ENCODE peak calls at places on chromosome 6, in four cellular contexts. Q is Kasumi-1, D is DMS 273 treated with DMSO at 0.1 percent for 48 hours, J is amniotic stem cell. E is an unnamed sample.

GRCh38 chr6:41271901-41272395 is 14.5 kb downstream of the TREM1 start:
- DNase-seq in Q (peak; percentile 98), J (no peak), D (no peak), E (no peak)

GRCh38 chr6:10332121-10332520 is 82.8 kb downstream of the TFAP2A start:
- DNase-seq in J (no peak), Q (no peak), D (no peak), E (no peak)

GRCh38 chr6:170522565-170523183 is 30.4 kb downstream of the PSMB1 start:
- DNase-seq in D (no peak), Q (peak; percentile 37), J (no peak), E (no peak)

GRCh38 chr6:743320-744096 is 50.6 kb upstream of the EXOC2 start:
- DNase-seq in D (no peak), J (no peak), Q (no peak), E (no peak)

GRCh38 chr6:111342913-111343312 is 140.1 kb downstream of the REV3L start:
- DNase-seq in J (no peak), D (no peak), Q (no peak), E (no peak)

GRCh38 chr6:42402184-42402583 is 49.5 kb downstream of the TRERF1 start:
- DNase-seq in Q (no peak), D (no peak), J (peak; percentile 41), E (no peak)

GRCh38 chr6:53041356-53041755 is 23.8 kb upstream of the FBXO9 start:
- DNase-seq in Q (no peak), D (no peak), J (no peak), E (no peak)

GRCh38 chr6:168110437-168110836 is 31.4 kb upstream of the FRMD1 start:
- DNase-seq in D (no peak), J (no peak), Q (no peak), E (no peak)

GRCh38 chr6:23523771-23524170 is 602.2 kb upstream of the NRSN1 start:
- DNase-seq in D (peak; percentile 40), J (no peak), Q (no peak), E (no peak)

GRCh38 chr6:16471222-16471784 is 232.9 kb downstream of the GMPR start:
- DNase-seq in D (peak; percentile 76), J (no peak), Q (no peak), E (no peak)

GRCh38 chr6:18153311-18153703 is 1.6 kb downstream of the TPMT start:
- DNase-seq in J (no peak), Q (no peak), D (no peak), E (no peak)

GRCh38 chr6:38212579-38212978 is 393.1 kb downstream of the ZFAND3 start:
- DNase-seq in J (no peak), D (no peak), Q (no peak), E (no peak)

GRCh38 chr6:139510040-139510815 is 135.8 kb upstream of the CITED2 start:
- DNase-seq in Q (no peak), J (no peak), D (no peak), E (no peak)

GRCh38 chr6:37061157-37061804 is 55.8 kb downstream of the FGD2 start:
- DNase-seq in Q (no peak), J (no peak), D (no peak), E (no peak)

GRCh38 chr6:106700581-106700980 is 71.2 kb downstream of the QRSL1 start:
- DNase-seq in J (no peak), D (no peak), Q (no peak), E (no peak)

GRCh38 chr6:108831104-108831503 is 17.1 kb upstream of the ARMC2 start:
- DNase-seq in D (no peak), J (no peak), Q (no peak), E (peak; percentile 15)

GRCh38 chr6:67748521-67748920 is 886.6 kb upstream of the ADGRB3 start:
- DNase-seq in Q (no peak), D (no peak), J (no peak), E (no peak)

GRCh38 chr6:14728396-14729024 is 517.4 kb upstream of the JARID2 start:
- DNase-seq in D (no peak), Q (peak; percentile 17), J (no peak), E (no peak)

GRCh38 chr6:167285077-167285770 is 5.9 kb upstream of the UNC93A start:
- DNase-seq in J (no peak), Q (no peak), D (no peak), E (no peak)

GRCh38 chr6:106199331-106199730 is 113.2 kb downstream of the PRDM1 start:
- DNase-seq in Q (no peak), D (no peak), J (no peak), E (no peak)

GRCh38 chr6:57069228-57069627 is 20.8 kb upstream of the ZNF451 start:
- DNase-seq in J (no peak), D (no peak), Q (no peak), E (no peak)

GRCh38 chr6:31462964-31463940 is 34.7 kb upstream of the MICB start:
- DNase-seq in J (peak; percentile 53), Q (no peak), D (peak; percentile 83), E (no peak)

GRCh38 chr6:147506704-147507114 is 1.8 kb upstream of the SAMD5 start:
- DNase-seq in D (peak; percentile 11), J (no peak), Q (peak; percentile 49), E (no peak)

GRCh38 chr6:140437619-140438345 is 1063.3 kb upstream of the CITED2 start:
- DNase-seq in D (peak; percentile 54), J (no peak), Q (no peak), E (no peak)

GRCh38 chr6:139436521-139437348 is 62.3 kb upstream of the CITED2 start:
- DNase-seq in Q (no peak), D (no peak), J (no peak), E (no peak)

GRCh38 chr6:24646771-24647170 is 780 bp upstream of the KIAA0319 start:
- DNase-seq in J (no peak), D (no peak), Q (no peak), E (no peak)

GRCh38 chr6:157514659-157515496 is 133.9 kb downstream of the ZDHHC14 start:
- DNase-seq in Q (peak; percentile 61), D (no peak), J (peak; percentile 33), E (peak; percentile 23)

GRCh38 chr6:78031228-78031627 is 378.4 kb downstream of the MEI4 start:
- DNase-seq in D (no peak), Q (no peak), J (no peak), E (no peak)

GRCh38 chr6:157445277-157445676 is 64.3 kb downstream of the ZDHHC14 start:
- DNase-seq in J (no peak), D (no peak), Q (no peak), E (no peak)

GRCh38 chr6:112298816-112299281 is 44.5 kb upstream of the LAMA4 start:
- DNase-seq in D (no peak), J (peak; percentile 19), Q (no peak), E (no peak)

GRCh38 chr6:126716826-126717514 is 377.1 kb downstream of the CENPW start:
- DNase-seq in D (no peak), Q (no peak), J (no peak), E (no peak)

GRCh38 chr6:9204171-9204570 is 768.8 kb upstream of the SLC35B3 start:
- DNase-seq in J (peak; percentile 48), D (no peak), Q (no peak), E (peak; percentile 19)

GRCh38 chr6:27668442-27669275 is 195.8 kb upstream of the ZNF184 start:
- DNase-seq in D (peak; percentile 59), Q (peak; percentile 65), J (no peak), E (no peak)

GRCh38 chr6:42369568-42369967 is 82.2 kb downstream of the TRERF1 start:
- DNase-seq in Q (no peak), J (no peak), D (no peak), E (no peak)

GRCh38 chr6:41781302-41781711 is 725 bp downstream of the PRICKLE4 start:
- DNase-seq in D (no peak), J (no peak), Q (no peak), E (no peak)

GRCh38 chr6:28948782-28949486 is 25.1 kb upstream of the TRIM27 start:
- DNase-seq in J (no peak), D (no peak), Q (no peak), E (no peak)

E was measured in AG09319.